ENCODE peak calls at places on chromosomes 13 and 19, in eight cellular contexts. One of them, this sample, is unnamed.

GRCh38 chr19:31340059-31341025 is 8.9 kb downstream of the TSHZ3 start:
- DNase-seq in Panc1: no peak
- DNase-seq in gastrocnemius medialis: no peak
- DNase-seq in GM23338: peak; percentile 38
- DNase-seq in foreskin fibroblast: peak; percentile 84
- DNase-seq in GM12865: no peak
- DNase-seq in GM10248: no peak
- DNase-seq in cardiac fibroblast: no peak
- DNase-seq in this sample: no peak

GRCh38 chr13:33228645-33229445 is 56.7 kb downstream of the STARD13 start:
- DNase-seq in Panc1: no peak
- DNase-seq in gastrocnemius medialis: no peak
- DNase-seq in GM23338: peak; percentile 73
- DNase-seq in foreskin fibroblast: peak; percentile 77
- DNase-seq in GM12865: peak; percentile 68
- DNase-seq in GM10248: peak; percentile 60
- DNase-seq in cardiac fibroblast: peak; percentile 83
- DNase-seq in this sample: peak; percentile 57

GRCh38 chr13:43061496-43062280 is 38.3 kb downstream of the DNAJC15 start:
- DNase-seq in Panc1: no peak
- DNase-seq in gastrocnemius medialis: no peak
- DNase-seq in GM23338: no peak
- DNase-seq in foreskin fibroblast: no peak
- DNase-seq in GM12865: no peak
- DNase-seq in GM10248: no peak
- DNase-seq in cardiac fibroblast: no peak
- DNase-seq in this sample: no peak

GRCh38 chr19:39845621-39846175 is 481 bp downstream of the FBL start:
- DNase-seq in Panc1: peak; percentile 84
- DNase-seq in gastrocnemius medialis: no peak
- DNase-seq in GM23338: peak; percentile 62
- DNase-seq in foreskin fibroblast: no peak
- DNase-seq in GM12865: peak; percentile 25
- DNase-seq in GM10248: no peak
- DNase-seq in cardiac fibroblast: peak; percentile 37
- DNase-seq in this sample: no peak

GRCh38 chr19:5952193-5953033 is 25.5 kb downstream of the RANBP3 start:
- DNase-seq in Panc1: no peak
- DNase-seq in gastrocnemius medialis: no peak
- DNase-seq in GM23338: no peak
- DNase-seq in foreskin fibroblast: no peak
- DNase-seq in GM12865: no peak
- DNase-seq in GM10248: no peak
- DNase-seq in cardiac fibroblast: no peak
- DNase-seq in this sample: no peak

GRCh38 chr19:31438401-31439269 is 89.4 kb upstream of the TSHZ3 start:
- DNase-seq in Panc1: no peak
- DNase-seq in gastrocnemius medialis: no peak
- DNase-seq in GM23338: no peak
- DNase-seq in foreskin fibroblast: no peak
- DNase-seq in GM12865: no peak
- DNase-seq in GM10248: no peak
- DNase-seq in cardiac fibroblast: peak; percentile 5
- DNase-seq in this sample: no peak

GRCh38 chr13:94658926-94659649 is 53.3 kb downstream of the SOX21 start:
- DNase-seq in Panc1: no peak
- DNase-seq in gastrocnemius medialis: no peak
- DNase-seq in GM23338: peak; percentile 59
- DNase-seq in foreskin fibroblast: no peak
- DNase-seq in GM12865: no peak
- DNase-seq in GM10248: no peak
- DNase-seq in cardiac fibroblast: no peak
- DNase-seq in this sample: no peak

GRCh38 chr13:78409172-78409571 is 194.2 kb downstream of the POU4F1 start:
- DNase-seq in Panc1: no peak
- DNase-seq in gastrocnemius medialis: no peak
- DNase-seq in GM23338: peak; percentile 38
- DNase-seq in foreskin fibroblast: no peak
- DNase-seq in GM12865: peak; percentile 52
- DNase-seq in GM10248: no peak
- DNase-seq in cardiac fibroblast: no peak
- DNase-seq in this sample: no peak

GRCh38 chr13:22061371-22061805 is 390.5 kb downstream of the FGF9 start:
- DNase-seq in Panc1: no peak
- DNase-seq in gastrocnemius medialis: no peak
- DNase-seq in GM23338: peak; percentile 30
- DNase-seq in foreskin fibroblast: no peak
- DNase-seq in GM12865: peak; percentile 79
- DNase-seq in GM10248: peak; percentile 50
- DNase-seq in cardiac fibroblast: no peak
- DNase-seq in this sample: peak; percentile 57

GRCh38 chr19:39308531-39309304 is 11.9 kb downstream of the LRFN1 start:
- DNase-seq in Panc1: no peak
- DNase-seq in gastrocnemius medialis: no peak
- DNase-seq in GM23338: peak; percentile 96
- DNase-seq in foreskin fibroblast: no peak
- DNase-seq in GM12865: no peak
- DNase-seq in GM10248: peak; percentile 10
- DNase-seq in cardiac fibroblast: no peak
- DNase-seq in this sample: no peak

GRCh38 chr13:23684647-23685046 is 114.4 kb downstream of the TNFRSF19 start:
- DNase-seq in Panc1: no peak
- DNase-seq in gastrocnemius medialis: no peak
- DNase-seq in GM23338: no peak
- DNase-seq in foreskin fibroblast: no peak
- DNase-seq in GM12865: no peak
- DNase-seq in GM10248: no peak
- DNase-seq in cardiac fibroblast: no peak
- DNase-seq in this sample: no peak

GRCh38 chr13:103772576-103772975 is 706.4 kb upstream of the SLC10A2 start:
- DNase-seq in Panc1: no peak
- DNase-seq in gastrocnemius medialis: no peak
- DNase-seq in GM23338: peak; percentile 61
- DNase-seq in foreskin fibroblast: no peak
- DNase-seq in GM12865: peak; percentile 3
- DNase-seq in GM10248: no peak
- DNase-seq in cardiac fibroblast: no peak
- DNase-seq in this sample: no peak
- TF ChIP-seq CTCF in Panc1: peak; percentile 39
- TF ChIP-seq CTCF in gastrocnemius medialis: no peak
- TF ChIP-seq CTCF in GM23338: peak; percentile 64
- TF ChIP-seq CTCF in foreskin fibroblast: no peak
- TF ChIP-seq CTCF in GM12865: peak; percentile 3
- TF ChIP-seq CTCF in GM10248: no peak
- TF ChIP-seq CTCF in cardiac fibroblast: no peak
- TF ChIP-seq CTCF in this sample: no peak

GRCh38 chr13:113084094-113084942 is 21.3 kb upstream of the F7 start:
- DNase-seq in Panc1: no peak
- DNase-seq in gastrocnemius medialis: no peak
- DNase-seq in GM23338: peak; percentile 47
- DNase-seq in foreskin fibroblast: no peak
- DNase-seq in GM12865: no peak
- DNase-seq in GM10248: no peak
- DNase-seq in cardiac fibroblast: no peak
- DNase-seq in this sample: no peak
- TF ChIP-seq CTCF in Panc1: no peak
- TF ChIP-seq CTCF in gastrocnemius medialis: no peak
- TF ChIP-seq CTCF in GM23338: peak; percentile 42
- TF ChIP-seq CTCF in foreskin fibroblast: no peak
- TF ChIP-seq CTCF in GM12865: no peak
- TF ChIP-seq CTCF in GM10248: no peak
- TF ChIP-seq CTCF in cardiac fibroblast: peak; percentile 24
- TF ChIP-seq CTCF in this sample: no peak

GRCh38 chr13:97212540-97213146 is 9.5 kb upstream of the MBNL2 start:
- DNase-seq in Panc1: no peak
- DNase-seq in gastrocnemius medialis: no peak
- DNase-seq in GM23338: peak; percentile 26
- DNase-seq in foreskin fibroblast: peak; percentile 26
- DNase-seq in GM12865: peak; percentile 37
- DNase-seq in GM10248: peak; percentile 20
- DNase-seq in cardiac fibroblast: peak; percentile 65
- DNase-seq in this sample: no peak
- TF ChIP-seq CTCF in Panc1: peak; percentile 80
- TF ChIP-seq CTCF in gastrocnemius medialis: peak; percentile 49
- TF ChIP-seq CTCF in GM23338: peak; percentile 59
- TF ChIP-seq CTCF in foreskin fibroblast: peak; percentile 79
- TF ChIP-seq CTCF in GM12865: peak; percentile 54
- TF ChIP-seq CTCF in GM10248: peak; percentile 47
- TF ChIP-seq CTCF in cardiac fibroblast: peak; percentile 83
- TF ChIP-seq CTCF in this sample: no peak

DNA sequence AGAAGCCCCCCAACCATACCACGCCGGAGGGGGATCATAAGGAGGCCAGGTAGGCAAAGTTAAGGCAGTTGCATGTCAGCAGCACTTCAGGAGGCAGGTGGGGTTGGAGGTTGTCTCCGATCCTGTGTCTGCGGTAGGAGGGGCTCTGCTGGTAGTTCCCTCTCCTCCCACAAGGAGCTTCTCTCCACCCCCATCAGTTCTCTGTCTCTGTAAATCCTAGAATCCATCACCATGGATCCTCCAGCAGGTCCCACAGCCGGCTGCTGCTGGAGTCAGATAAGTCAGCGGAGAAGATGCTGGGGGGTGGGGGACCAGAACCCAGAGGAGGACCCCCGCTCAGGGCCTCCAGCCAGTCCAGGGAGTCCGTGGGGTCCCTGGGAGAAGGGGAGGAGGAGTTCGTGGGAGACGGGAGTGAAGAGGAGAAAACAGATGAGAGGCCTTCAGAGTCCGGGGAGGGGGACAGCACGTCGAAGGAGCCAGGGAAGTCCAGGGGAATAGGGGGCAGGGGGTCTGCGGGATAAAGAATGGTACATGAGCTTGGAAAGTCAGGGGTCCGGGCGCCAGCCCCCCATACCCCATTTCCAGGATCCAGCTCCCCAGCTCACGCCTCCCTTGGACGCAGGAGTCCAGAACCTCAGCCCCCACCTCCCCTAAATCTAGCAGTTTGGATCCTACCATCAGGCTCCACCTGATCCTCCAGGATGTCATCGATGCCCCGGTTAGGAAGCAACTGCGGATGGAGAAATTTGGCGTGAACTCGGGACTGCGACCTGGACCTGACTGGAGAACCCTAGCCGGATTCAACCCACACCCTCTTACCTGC is 6.3 kb downstream of the MAMSTR start:
- DNase-seq in Panc1: no peak
- DNase-seq in gastrocnemius medialis: no peak
- DNase-seq in GM23338: peak; percentile 84
- DNase-seq in foreskin fibroblast: no peak
- DNase-seq in GM12865: peak; percentile 30
- DNase-seq in GM10248: no peak
- DNase-seq in cardiac fibroblast: peak; percentile 19
- DNase-seq in this sample: no peak
- TF ChIP-seq CTCF in Panc1: no peak
- TF ChIP-seq CTCF in gastrocnemius medialis: no peak
- TF ChIP-seq CTCF in GM23338: peak; percentile 42
- TF ChIP-seq CTCF in foreskin fibroblast: peak; percentile 27
- TF ChIP-seq CTCF in GM12865: no peak
- TF ChIP-seq CTCF in GM10248: no peak
- TF ChIP-seq CTCF in cardiac fibroblast: peak; percentile 60
- TF ChIP-seq CTCF in this sample: no peak

GRCh38 chr19:34926361-34926684 is 380 bp upstream of the ZNF30 start:
- DNase-seq in Panc1: no peak
- DNase-seq in gastrocnemius medialis: no peak
- DNase-seq in GM23338: no peak
- DNase-seq in foreskin fibroblast: no peak
- DNase-seq in GM12865: no peak
- DNase-seq in GM10248: no peak
- DNase-seq in cardiac fibroblast: no peak
- DNase-seq in this sample: no peak
- TF ChIP-seq CTCF in Panc1: no peak
- TF ChIP-seq CTCF in gastrocnemius medialis: no peak
- TF ChIP-seq CTCF in GM23338: no peak
- TF ChIP-seq CTCF in foreskin fibroblast: no peak
- TF ChIP-seq CTCF in GM12865: no peak
- TF ChIP-seq CTCF in GM10248: no peak
- TF ChIP-seq CTCF in cardiac fibroblast: no peak
- TF ChIP-seq CTCF in this sample: no peak

DNA sequence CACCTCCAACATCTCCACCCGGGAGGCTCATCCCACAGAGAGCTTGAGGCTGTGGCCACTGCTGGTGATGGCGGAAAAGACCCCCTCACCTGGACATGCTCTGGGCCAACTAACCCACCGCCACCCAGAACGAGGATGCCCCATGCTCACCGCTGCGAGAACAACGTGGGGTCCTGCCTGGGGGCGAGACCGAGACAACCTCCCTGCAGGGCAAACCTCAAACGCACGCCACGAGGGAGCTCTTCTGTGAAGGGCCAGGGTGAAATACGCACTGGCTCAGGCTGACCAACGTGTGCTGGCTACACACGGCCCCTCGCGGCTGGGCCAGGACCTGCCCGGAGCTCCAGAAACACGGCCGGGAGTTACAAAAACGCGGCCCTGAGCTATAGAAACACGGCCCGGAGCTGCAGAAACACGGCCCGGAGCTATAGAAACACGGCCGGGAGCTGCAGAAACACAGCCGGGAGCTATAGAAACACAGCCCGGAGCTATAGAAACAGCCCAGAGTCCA is 19.0 kb upstream of the PLPP2 start:
- DNase-seq in Panc1: no peak
- DNase-seq in gastrocnemius medialis: no peak
- DNase-seq in GM23338: peak; percentile 62
- DNase-seq in foreskin fibroblast: no peak
- DNase-seq in GM12865: no peak
- DNase-seq in GM10248: no peak
- DNase-seq in cardiac fibroblast: no peak
- DNase-seq in this sample: no peak
- TF ChIP-seq CTCF in Panc1: no peak
- TF ChIP-seq CTCF in gastrocnemius medialis: no peak
- TF ChIP-seq CTCF in GM23338: no peak
- TF ChIP-seq CTCF in foreskin fibroblast: no peak
- TF ChIP-seq CTCF in GM12865: no peak
- TF ChIP-seq CTCF in GM10248: no peak
- TF ChIP-seq CTCF in cardiac fibroblast: no peak
- TF ChIP-seq CTCF in this sample: no peak

DNA sequence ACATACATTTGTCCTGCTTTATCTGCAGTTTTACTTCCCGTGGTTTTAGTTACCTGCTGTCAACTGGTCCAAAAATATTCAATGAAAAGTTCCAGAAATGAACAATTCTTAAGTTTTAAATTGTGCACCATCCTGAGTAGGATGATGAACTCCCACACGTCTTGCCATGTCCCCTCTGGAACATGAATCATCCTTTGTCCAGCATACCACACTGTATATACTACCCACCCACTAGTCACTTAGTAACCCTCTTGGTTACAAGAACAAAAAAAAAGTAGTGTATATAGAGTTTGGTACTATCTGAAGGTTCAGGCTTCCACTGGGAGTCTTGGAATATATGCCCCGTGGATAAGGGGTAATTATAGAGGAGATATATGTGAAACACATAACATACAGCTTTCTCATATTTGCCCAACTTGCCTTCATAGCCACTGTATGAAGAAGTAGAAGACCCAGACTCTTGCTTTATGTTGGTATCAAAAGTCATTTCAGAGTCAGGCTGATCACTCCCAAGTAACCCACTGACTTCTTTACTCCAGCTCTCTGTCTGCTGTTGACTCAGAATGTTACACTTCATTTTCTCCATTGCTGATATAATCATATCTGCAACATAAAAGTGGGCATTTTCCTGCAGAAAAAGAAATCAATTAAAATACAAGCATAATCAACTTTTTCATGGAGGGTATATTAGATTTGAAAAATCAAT is 19.3 kb downstream of the RUBCNL start:
- DNase-seq in Panc1: no peak
- DNase-seq in gastrocnemius medialis: no peak
- DNase-seq in GM23338: no peak
- DNase-seq in foreskin fibroblast: peak; percentile 62
- DNase-seq in GM12865: no peak
- DNase-seq in GM10248: no peak
- DNase-seq in cardiac fibroblast: peak; percentile 82
- DNase-seq in this sample: no peak
- TF ChIP-seq CTCF in Panc1: no peak
- TF ChIP-seq CTCF in gastrocnemius medialis: no peak
- TF ChIP-seq CTCF in GM23338: no peak
- TF ChIP-seq CTCF in foreskin fibroblast: no peak
- TF ChIP-seq CTCF in GM12865: no peak
- TF ChIP-seq CTCF in GM10248: no peak
- TF ChIP-seq CTCF in cardiac fibroblast: no peak
- TF ChIP-seq CTCF in this sample: no peak

This sample was measured in GM13976.